ENCODE peak calls at places on chromosomes 6 and 20, in eight cellular contexts. K is GM23338, A is stomach, I is sigmoid colon, G is HCT116, M is suprapubic skin, C is prostate gland, P is transverse colon. W is an unnamed sample.

GRCh38 chr6:23784313-23784919 is 341.6 kb upstream of the NRSN1 start:
- DNase-seq in K (no peak), A (no peak), I (no peak), G (no peak), M (no peak), C (no peak), P (no peak), W (no peak)

GRCh38 chr20:51404297-51405060 is 138.0 kb downstream of the NFATC2 start:
- DNase-seq in K (no peak), A (peak; percentile 55), I (no peak), G (no peak), M (no peak), C (no peak), P (peak; percentile 73), W (peak; percentile 69)

GRCh38 chr6:83258517-83258916 is 65.4 kb downstream of the RWDD2A start:
- DNase-seq in K (no peak), A (no peak), I (no peak), G (no peak), M (no peak), C (no peak), P (no peak), W (no peak)

GRCh38 chr6:21953831-21954801 is 342.7 kb downstream of the PRL start:
- DNase-seq in K (peak; percentile 9), A (no peak), I (no peak), G (no peak), M (no peak), C (peak; percentile 12), P (peak; percentile 33), W (no peak)

GRCh38 chr6:136775081-136775480 is 17.2 kb downstream of the MAP3K5 start:
- DNase-seq in K (no peak), A (no peak), I (no peak), G (no peak), M (no peak), C (no peak), P (no peak), W (no peak)

GRCh38 chr6:106772270-106773142 is 143.1 kb downstream of the QRSL1 start:
- DNase-seq in K (no peak), A (no peak), I (no peak), G (no peak), M (no peak), C (no peak), P (no peak), W (no peak)

GRCh38 chr6:169800668-169801395 is 49.4 kb downstream of the ERMARD start:
- DNase-seq in K (no peak), A (peak; percentile 47), I (no peak), G (peak; percentile 13), M (no peak), C (peak; percentile 49), P (peak; percentile 30), W (peak; percentile 69)

GRCh38 chr6:130482645-130483390 is 117.0 kb downstream of the TMEM200A start:
- DNase-seq in K (no peak), A (no peak), I (no peak), G (no peak), M (no peak), C (no peak), P (no peak), W (no peak)

GRCh38 chr20:51528263-51529026 is 14.1 kb downstream of the NFATC2 start:
- DNase-seq in K (no peak), A (no peak), I (no peak), G (no peak), M (no peak), C (no peak), P (no peak), W (no peak)

GRCh38 chr6:2982464-2983121 is 11.2 kb upstream of the SERPINB6 start:
- DNase-seq in K (no peak), A (no peak), I (no peak), G (no peak), M (no peak), C (no peak), P (no peak), W (no peak)

GRCh38 chr6:129138739-129139405 is 255.9 kb downstream of the LAMA2 start:
- DNase-seq in K (no peak), A (no peak), I (no peak), G (no peak), M (no peak), C (no peak), P (no peak), W (no peak)

GRCh38 chr6:39301606-39302005 is 12.6 kb downstream of the KCNK17 start:
- DNase-seq in K (peak; percentile 90), A (no peak), I (no peak), G (peak; percentile 41), M (no peak), C (no peak), P (no peak), W (no peak)

GRCh38 chr6:109420751-109421150 is 19.7 kb downstream of the PPIL6 start:
- DNase-seq in K (no peak), A (no peak), I (no peak), G (no peak), M (no peak), C (no peak), P (no peak), W (no peak)

GRCh38 chr6:147548930-147549475 is 40.5 kb downstream of the SAMD5 start:
- DNase-seq in K (no peak), A (no peak), I (no peak), G (no peak), M (no peak), C (no peak), P (no peak), W (no peak)

GRCh38 chr6:161367472-161367871 is 93.6 kb upstream of the AGPAT4 start:
- DNase-seq in K (no peak), A (no peak), I (no peak), G (no peak), M (no peak), C (no peak), P (peak; percentile 34), W (no peak)

GRCh38 chr6:5671162-5671561 is 335.6 kb downstream of the NRN1 start:
- DNase-seq in K (no peak), A (no peak), I (no peak), G (no peak), M (no peak), C (no peak), P (no peak), W (no peak)

GRCh38 chr6:26216886-26217713 is 129.9 kb downstream of the HFE start:
- DNase-seq in K (peak; percentile 95), A (peak; percentile 84), I (peak; percentile 97), G (no peak), M (peak; percentile 92), C (peak; percentile 82), P (peak; percentile 90), W (peak; percentile 89)

GRCh38 chr20:53133134-53133533 is 161.0 kb downstream of the TSHZ2 start:
- DNase-seq in K (no peak), A (no peak), I (no peak), G (no peak), M (no peak), C (no peak), P (no peak), W (no peak)

GRCh38 chr6:63640062-63640461 is 4.5 kb downstream of the PHF3 start:
- DNase-seq in K (no peak), A (no peak), I (no peak), G (no peak), M (no peak), C (no peak), P (no peak), W (no peak)

DNA sequence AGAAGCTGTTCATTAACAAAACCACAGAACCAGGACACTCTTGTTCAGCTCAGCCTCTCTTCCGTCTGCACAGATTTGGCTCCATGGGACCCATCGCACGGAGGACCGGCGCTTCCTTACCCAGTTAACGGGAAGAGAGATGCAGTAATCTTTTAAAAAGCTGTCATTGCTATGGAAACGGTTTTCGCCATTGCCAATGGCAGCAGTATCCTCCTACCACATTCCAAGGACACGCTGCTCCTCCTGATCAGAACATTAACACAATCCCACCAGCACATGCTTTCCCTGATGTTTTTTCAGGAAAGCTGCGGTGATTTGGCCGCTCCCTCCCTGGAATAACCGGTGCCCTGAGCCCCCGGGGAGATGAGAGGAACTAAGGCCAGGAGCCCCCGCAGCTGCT is 2.8 kb downstream of the BNIP5 start:
- DNase-seq in K (peak; percentile 34), A (no peak), I (no peak), G (no peak), M (no peak), C (no peak), P (no peak), W (no peak)
- TF ChIP-seq POLR2AphosphoS5 in K (no peak), A (no peak), I (no peak), G (no peak), M (no peak), C (no peak), P (no peak), W (no peak)

GRCh38 chr6:15308445-15309213 is 62.8 kb downstream of the JARID2 start:
- DNase-seq in K (no peak), A (no peak), I (no peak), G (no peak), M (no peak), C (no peak), P (no peak), W (no peak)
- H3K4me1 ChIP-seq in K (peaks cover 97% of the 10 kb centered on the region), A (peaks cover 19% of the 10 kb centered on the region), I (no peaks in the 10 kb centered on the region), G (peaks cover 6% of the 10 kb centered on the region), M (peaks cover 48% of the 10 kb centered on the region), C (peaks cover 4% of the 10 kb centered on the region), P (peaks cover 37% of the 10 kb centered on the region), W (peaks cover 70% of the 10 kb centered on the region)

DNA sequence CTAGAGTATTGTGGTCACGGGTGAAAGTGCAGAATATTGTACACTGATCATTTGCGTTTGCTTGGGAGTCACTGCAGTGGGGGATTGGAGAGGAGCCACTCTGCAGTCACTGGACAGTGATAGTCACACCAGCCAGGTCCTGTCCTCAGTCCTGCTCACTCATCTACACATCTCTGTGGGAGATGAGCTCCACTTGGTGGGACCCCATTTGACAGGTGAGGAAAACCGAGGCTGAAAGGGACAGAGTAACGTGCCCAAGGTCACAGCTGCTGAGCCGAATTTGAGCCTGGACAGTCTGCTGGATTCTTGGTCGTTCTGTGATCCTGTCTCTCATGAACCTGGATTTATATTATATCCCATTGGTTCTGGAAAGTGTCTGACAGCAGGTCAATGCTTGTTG is 17.7 kb upstream of the PHACTR3 start:
- DNase-seq in K (no peak), A (no peak), I (no peak), G (no peak), M (no peak), C (no peak), P (no peak), W (no peak)
- H3K27me3 ChIP-seq in K (peaks cover 7% of the 10 kb centered on the region), A (no peaks in the 10 kb centered on the region), I (no peaks in the 10 kb centered on the region), G (peaks cover 22% of the 10 kb centered on the region), M (peaks cover 30% of the 10 kb centered on the region), C (peaks cover 2% of the 10 kb centered on the region), P (no peaks in the 10 kb centered on the region), W (no peaks in the 10 kb centered on the region)

GRCh38 chr6:42201382-42201781 is 6.6 kb upstream of the GUCA1B start:
- DNase-seq in K (no peak), A (no peak), I (no peak), G (no peak), M (no peak), C (no peak), P (no peak), W (no peak)

GRCh38 chr6:42197574-42198362 is 3.0 kb upstream of the GUCA1B start:
- DNase-seq in K (no peak), A (peak; percentile 4), I (no peak), G (no peak), M (no peak), C (no peak), P (no peak), W (no peak)

GRCh38 chr6:42203217-42203616 is 8.5 kb upstream of the GUCA1B start:
- DNase-seq in K (no peak), A (no peak), I (no peak), G (no peak), M (no peak), C (no peak), P (no peak), W (no peak)

GRCh38 chr6:42200035-42200434 is 5.3 kb upstream of the GUCA1B start:
- DNase-seq in K (no peak), A (no peak), I (no peak), G (no peak), M (no peak), C (peak; percentile 10), P (no peak), W (no peak)

GRCh38 chr6:42199106-42199981 is 4.6 kb upstream of the GUCA1B start:
- DNase-seq in K (no peak), A (no peak), I (no peak), G (no peak), M (no peak), C (no peak), P (no peak), W (no peak)
- TF ChIP-seq POLR2AphosphoS5 in K (no peak), A (no peak), I (no peak), G (no peak), M (no peak), C (no peak), P (no peak), W (no peak)

W was measured in upper lobe of left lung.